ENCODE peak calls at places on chromosome 6, in four cellular contexts. E, H, C and V are unnamed samples.
A peak's percentile ranks its signal among the peaks of the same experiment; 100 is the strongest.

GRCh38 chr6:119436583-119436982 is 87.0 kb upstream of the MAN1A1 start:
- ATAC-seq in H (no peak), E (no peak), C (no peak), V (no peak)

GRCh38 chr6:14673201-14673600 is 555.6 kb downstream of the CD83 start:
- ATAC-seq in C (no peak), E (peak; percentile 18), H (no peak), V (no peak)

GRCh38 chr6:139064981-139065665 is 36.6 kb downstream of the ABRACL start:
- ATAC-seq in E (no peak), H (no peak), C (no peak), V (no peak)

GRCh38 chr6:52588087-52588709 is 11.3 kb upstream of the TRAM2 start:
- ATAC-seq in E (no peak), C (no peak), H (no peak), V (no peak)

GRCh38 chr6:156691018-156691417 is 86.2 kb upstream of the ARID1B start:
- ATAC-seq in H (no peak), C (no peak), E (no peak), V (no peak)

GRCh38 chr6:105994522-105995402 is 91.4 kb upstream of the PRDM1 start:
- ATAC-seq in H (peak; percentile 71), E (peak; percentile 71), C (peak; percentile 11), V (peak; percentile 62)

GRCh38 chr6:24493945-24494725 is 634 bp upstream of the ALDH5A1 start:
- ATAC-seq in E (no peak), H (no peak), C (peak; percentile 4), V (no peak)

GRCh38 chr6:161727063-161727462 is 453.2 kb upstream of the AGPAT4 start:
- ATAC-seq in C (peak; percentile 98), E (no peak), H (no peak), V (no peak)

DNA sequence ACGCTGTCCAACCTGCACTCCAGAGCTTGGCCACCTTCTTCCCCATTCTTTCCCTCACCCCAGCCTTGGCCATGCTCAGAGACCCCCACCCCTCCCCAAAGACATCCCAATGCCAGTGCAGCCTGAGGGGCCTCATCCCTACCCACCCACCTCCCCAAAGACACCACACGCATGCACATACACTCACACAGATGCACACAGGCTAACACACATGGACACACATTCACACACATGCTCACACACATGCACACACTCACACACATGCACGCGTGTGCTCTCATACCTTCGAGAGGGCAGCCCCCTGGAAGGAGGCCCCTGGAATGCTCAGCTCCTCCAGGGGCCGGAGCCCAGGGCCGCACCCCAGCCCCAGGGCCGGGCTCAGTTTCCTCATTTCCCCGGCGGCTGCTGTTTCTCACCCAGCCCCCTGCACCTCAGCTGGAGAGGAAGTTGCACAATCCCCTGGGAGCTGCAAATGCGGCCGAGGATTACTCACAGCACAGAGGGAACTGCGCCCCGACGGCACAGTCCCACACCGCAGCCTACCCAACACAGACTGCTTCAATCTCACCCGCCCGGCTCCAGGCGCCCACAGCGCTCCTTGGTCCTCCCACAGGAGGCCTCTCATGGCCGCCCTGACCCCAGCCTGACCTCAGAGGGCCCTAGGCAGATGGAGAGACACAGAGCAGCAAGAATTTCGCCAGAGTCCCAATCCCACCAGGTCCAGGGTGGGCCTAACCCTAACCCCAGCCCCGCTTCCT is 12.1 kb downstream of the TFEB start:
- ATAC-seq in C (peak; percentile 86), H (peak; percentile 91), E (peak; percentile 97), V (peak; percentile 90)
- TF ChIP-seq CTCF in C (no peak), H (no peak), E (peak; percentile 24), V (no peak)

GRCh38 chr6:135702955-135703499 is 148.5 kb upstream of the PDE7B start:
- ATAC-seq in E (no peak), C (no peak), H (no peak), V (no peak)
- TF ChIP-seq CTCF in E (no peak), C (no peak), H (no peak), V (no peak)

GRCh38 chr6:41191569-41191968 is 9.4 kb downstream of the TREML2 start:
- ATAC-seq in E (peak; percentile 57), H (peak; percentile 19), C (peak; percentile 98), V (no peak)
- TF ChIP-seq CTCF in E (peak; percentile 55), H (no peak), C (peak; percentile 79), V (peak; percentile 32)

DNA sequence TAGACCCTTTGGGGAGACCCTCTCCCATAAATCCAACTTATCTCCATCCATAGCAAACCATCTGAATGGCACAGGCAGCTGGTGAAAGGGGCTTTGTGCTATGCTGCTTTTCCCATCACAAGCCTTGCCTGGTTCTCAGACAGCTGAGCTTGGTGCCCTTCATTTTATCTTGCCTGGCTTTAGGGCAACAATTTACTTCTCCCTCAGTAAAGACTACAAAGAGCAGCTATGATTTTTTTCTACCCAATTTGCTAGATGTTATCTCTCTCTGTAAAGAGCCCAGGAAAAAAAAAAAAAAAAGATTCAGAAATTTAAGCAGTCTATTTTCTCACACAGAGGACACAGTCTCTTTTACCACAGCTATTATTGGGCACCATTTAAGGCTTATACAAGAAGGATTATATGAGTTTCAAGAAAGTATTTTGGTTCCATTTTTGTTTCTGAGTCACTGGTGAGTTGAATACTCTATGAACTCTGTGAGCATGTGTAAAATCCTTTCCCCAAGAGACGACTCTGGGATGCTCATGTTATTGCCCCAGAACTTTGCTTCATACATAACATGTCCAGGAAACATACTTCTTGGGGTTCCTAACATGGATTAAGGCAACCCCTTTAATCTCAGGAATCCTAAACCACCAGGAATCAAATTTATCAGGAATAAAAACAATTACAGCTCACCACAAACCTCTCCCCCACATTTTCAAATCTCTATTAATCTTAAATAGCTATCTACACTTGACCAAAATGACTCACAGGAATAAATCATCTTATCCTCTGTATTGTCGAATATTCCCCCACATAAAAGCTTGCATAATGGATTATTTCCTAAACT is 117.3 kb upstream of the COL21A1 start:
- ATAC-seq in E (peak; percentile 49), C (no peak), H (no peak), V (no peak)
- TF ChIP-seq CTCF in E (no peak), C (no peak), H (no peak), V (no peak)

GRCh38 chr6:127516676-127517273 is 2.4 kb downstream of the MTCL3 start:
- ATAC-seq in C (peak; percentile 33), E (peak; percentile 77), H (peak; percentile 35), V (no peak)
- TF ChIP-seq CTCF in C (peak; percentile 77), E (peak; percentile 71), H (peak; percentile 32), V (peak; percentile 24)